ENCODE peak calls at places on chromosomes 7 and 10, in five cellular contexts. K is breast epithelium, Z is A549, M is adrenal gland, C is ovary. T is an unnamed sample.

GRCh38 chr7:16091951-16092350 is 329.4 kb downstream of the CRPPA start:
- DNase-seq in C (no peak), Z (no peak), K (no peak), M (no peak), T (no peak)

GRCh38 chr7:104225441-104225840 is 17.6 kb upstream of the ORC5 start:
- DNase-seq in C (no peak), Z (no peak), M (no peak), K (no peak), T (no peak)

GRCh38 chr10:89390875-89391576 is 1.4 kb upstream of the IFIT1 start:
- DNase-seq in C (no peak), Z (no peak), K (no peak), M (no peak), T (no peak)

GRCh38 chr7:66236713-66237303 is 31.7 kb downstream of the TPST1 start:
- DNase-seq in K (no peak), M (no peak), C (no peak), Z (no peak), T (no peak)

GRCh38 chr7:72183835-72184234 is 228.3 kb downstream of the CALN1 start:
- DNase-seq in M (peak), Z (no peak), C (no peak), K (no peak), T (no peak)

GRCh38 chr7:57769958-57770357 is 320.0 kb downstream of the ZNF716 start:
- DNase-seq in C (no peak), Z (no peak), M (no peak), K (no peak), T (no peak)

GRCh38 chr10:37226524-37226923 is 101.1 kb downstream of the ANKRD30A start:
- DNase-seq in M (no peak), K (no peak), Z (no peak), C (no peak), T (no peak)

GRCh38 chr7:69790915-69791473 is 192.7 kb downstream of the AUTS2 start:
- DNase-seq in C (no peak), Z (no peak), M (no peak), K (no peak), T (no peak)

GRCh38 chr7:25009271-25009670 is 29.3 kb upstream of the OSBPL3 start:
- DNase-seq in M (peak), K (no peak), Z (no peak), C (no peak), T (no peak)

GRCh38 chr7:158377800-158378623 is 209.6 kb downstream of the PTPRN2 start:
- DNase-seq in M (no peak), C (no peak), Z (no peak), K (no peak), T (no peak)

GRCh38 chr10:44576715-44577191 is 191.9 kb upstream of the CXCL12 start:
- DNase-seq in M (no peak), K (peak), Z (no peak), C (no peak), T (no peak)

GRCh38 chr7:108244110-108244509 is 113.9 kb upstream of the LAMB4 start:
- DNase-seq in K (no peak), Z (no peak), C (no peak), M (no peak), T (no peak)

GRCh38 chr10:78963074-78964034 is 105.4 kb upstream of the ZMIZ1 start:
- DNase-seq in K (no peak), C (no peak), M (no peak), Z (no peak), T (peak)

GRCh38 chr7:18873674-18874341 is 243.6 kb downstream of the TWIST1 start:
- DNase-seq in M (peak), Z (no peak), C (no peak), K (no peak), T (no peak)

GRCh38 chr7:29798422-29798821 is 7.9 kb upstream of the WIPF3 start:
- DNase-seq in K (no peak), C (no peak), Z (no peak), M (peak), T (no peak)
- TF ChIP-seq POLR2A in K (no peak), C (no peak), Z (no peak), M (no peak), T (no peak)

GRCh38 chr10:114626841-114627240 is 31.2 kb downstream of the ABLIM1 start:
- DNase-seq in Z (no peak), M (no peak), C (no peak), K (peak), T (no peak)

GRCh38 chr10:114623661-114624294 is 34.3 kb downstream of the ABLIM1 start:
- DNase-seq in Z (peak), K (peak), M (peak), C (no peak), T (no peak)

GRCh38 chr10:114623155-114623554 is 34.9 kb downstream of the ABLIM1 start:
- DNase-seq in K (no peak), C (no peak), Z (no peak), M (no peak), T (no peak)

GRCh38 chr10:114624941-114625780 is 32.9 kb downstream of the ABLIM1 start:
- DNase-seq in C (no peak), M (no peak), Z (no peak), K (no peak), T (no peak)

GRCh38 chr10:114624422-114624821 is 33.7 kb downstream of the ABLIM1 start:
- DNase-seq in K (no peak), Z (no peak), C (no peak), M (no peak), T (no peak)
- H3K27ac ChIP-seq in K (peak), Z (peak), C (no peak), M (peak), T (peak)

GRCh38 chr10:91705948-91706670 is 73.2 kb upstream of the PPP1R3C start:
- DNase-seq in M (no peak), C (no peak), Z (no peak), K (no peak), T (no peak)
- H3K4me3 ChIP-seq in M (no peak), C (no peak), Z (no peak), K (no peak), T (no peak)

DNA sequence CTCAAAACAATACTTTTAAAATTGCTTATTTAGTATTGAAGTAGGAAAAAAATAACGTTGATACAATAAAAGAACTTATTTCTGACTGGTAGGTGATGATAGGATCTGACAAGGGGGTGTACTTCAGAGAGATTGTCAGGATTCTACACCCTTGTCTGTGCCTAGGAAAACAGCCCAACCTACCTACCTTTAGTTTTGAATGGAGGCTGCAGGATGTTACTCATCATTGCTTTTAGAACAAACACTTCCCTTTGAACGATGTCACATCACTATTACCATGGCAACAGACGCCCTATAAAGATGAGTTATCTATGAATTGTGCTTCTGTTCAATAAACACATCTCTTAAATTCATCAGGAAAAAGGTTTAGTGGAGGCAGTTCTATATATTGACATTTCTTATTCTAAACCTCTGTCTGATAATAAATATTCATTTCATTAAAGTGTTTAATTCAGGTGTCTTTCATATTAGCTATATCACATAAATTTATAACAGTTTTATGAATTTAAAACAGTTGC is 362.4 kb downstream of the CNTNAP2 start:
- DNase-seq in K (no peak), M (no peak), Z (no peak), C (no peak), T (no peak)
- TF ChIP-seq POLR2A in K (no peak), M (no peak), Z (no peak), C (no peak), T (no peak)

GRCh38 chr10:86753638-86754434 is 2.6 kb upstream of the BMPR1A start:
- DNase-seq in C (no peak), M (no peak), K (no peak), Z (no peak), T (peak)
- H3K27ac ChIP-seq in C (no peak), M (no peak), K (no peak), Z (no peak), T (peak)

GRCh38 chr10:93199221-93199681 is 125.6 kb downstream of the CYP26A1 start:
- DNase-seq in M (peak), Z (no peak), K (peak), C (peak), T (peak)
- H3K4me3 ChIP-seq in M (no peak), Z (peak), K (peak), C (peak), T (peak)

GRCh38 chr7:2844153-2845077 is at the start of gene GNA12:
- DNase-seq in K (peak), M (peak), Z (peak), C (peak), T (peak)
- TF ChIP-seq POLR2A in K (no peak), M (peak), Z (peak), C (no peak), T (peak)

GRCh38 chr10:21208666-21209316 is 311.7 kb upstream of the NEBL start:
- DNase-seq in Z (no peak), K (no peak), C (no peak), M (no peak), T (no peak)

GRCh38 chr10:21209495-21209894 is 312.4 kb upstream of the NEBL start:
- DNase-seq in C (no peak), Z (no peak), K (no peak), M (no peak), T (no peak)

GRCh38 chr10:21212275-21212674 is 313.2 kb downstream of the SKIDA1 start:
- DNase-seq in M (no peak), C (no peak), Z (no peak), K (no peak), T (no peak)

GRCh38 chr10:21205328-21205727 is 308.2 kb upstream of the NEBL start:
- DNase-seq in K (no peak), Z (no peak), C (no peak), M (no peak), T (no peak)

DNA sequence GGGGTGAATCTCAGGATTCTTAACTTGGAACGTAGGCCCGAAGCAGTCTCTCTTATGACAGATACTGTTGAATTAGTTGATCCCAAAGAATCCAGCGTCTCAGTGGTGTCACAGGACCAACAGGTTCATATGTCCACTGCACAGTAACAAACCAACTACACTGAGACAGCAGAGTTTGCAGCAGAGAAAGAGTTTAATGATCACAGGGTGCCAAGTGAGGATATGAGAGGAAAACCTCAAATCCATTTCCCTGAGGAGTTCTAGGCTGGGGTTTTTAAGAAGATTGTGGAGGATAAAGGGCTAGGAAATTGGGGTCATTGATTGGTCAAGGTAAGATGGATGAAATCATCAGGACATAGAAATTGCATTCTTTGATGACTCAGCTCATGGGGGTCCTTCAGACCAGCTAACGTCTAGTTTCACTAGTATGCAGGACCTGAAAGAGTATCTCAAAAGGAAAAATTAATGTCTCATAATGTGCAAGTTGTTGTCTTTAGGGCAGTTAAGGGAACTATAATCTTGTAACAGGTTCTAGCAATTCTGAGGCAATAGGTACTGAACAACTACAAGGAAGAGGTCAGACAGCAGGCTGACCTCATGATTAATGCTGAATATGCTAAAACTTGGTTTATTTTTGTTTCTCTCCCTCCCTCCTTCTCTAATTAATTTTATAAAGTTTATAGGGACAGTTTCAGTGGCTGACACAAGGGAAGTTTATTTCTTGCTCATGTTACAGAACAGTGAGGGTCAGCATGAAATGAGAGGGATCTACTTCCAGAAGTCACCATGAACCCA is 310.9 kb upstream of the NEBL start:
- DNase-seq in Z (no peak), K (no peak), C (no peak), M (no peak), T (no peak)
- H3K27ac ChIP-seq in Z (no peak), K (no peak), C (no peak), M (no peak), T (no peak)

GRCh38 chr10:119029613-119030420 is at the start of gene NANOS1:
- DNase-seq in C (no peak), K (no peak), M (no peak), Z (peak), T (no peak)

GRCh38 chr10:119030421-119031250 is 1.1 kb downstream of the NANOS1 start:
- DNase-seq in K (no peak), M (peak), Z (no peak), C (peak), T (peak)

GRCh38 chr10:119026301-119027110 is 3.0 kb upstream of the NANOS1 start:
- DNase-seq in C (no peak), M (no peak), Z (no peak), K (no peak), T (no peak)

GRCh38 chr10:119028900-119029612 is 458 bp upstream of the NANOS1 start:
- DNase-seq in K (peak), C (peak), M (peak), Z (peak), T (peak)

DNA sequence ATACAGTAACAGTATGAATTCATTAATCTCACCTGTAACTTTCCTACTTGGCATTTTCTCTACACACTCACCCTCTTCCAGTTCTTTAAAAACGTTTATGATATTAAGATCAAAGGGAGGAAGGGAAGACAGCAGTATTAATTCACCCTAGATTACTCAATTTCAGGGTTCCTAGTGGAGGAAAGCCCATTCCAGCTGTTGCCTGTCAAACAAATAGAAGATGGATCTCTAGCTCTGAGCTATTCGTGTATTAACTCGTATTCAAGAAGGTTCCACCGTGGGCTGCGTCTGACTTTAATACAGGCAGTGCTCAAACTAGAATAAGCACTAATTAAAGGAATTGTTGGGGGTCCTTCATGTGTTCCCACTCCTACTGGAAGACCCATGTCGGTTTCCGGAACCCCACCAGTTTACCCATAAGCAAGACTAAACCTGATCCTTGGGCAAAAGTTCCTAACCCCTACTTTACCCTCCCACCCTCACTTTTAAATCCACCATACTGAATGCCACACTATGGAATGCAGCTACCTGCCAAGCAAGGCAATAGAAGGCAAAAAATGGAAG is 2.1 kb downstream of the NANOS1 start:
- DNase-seq in Z (no peak), C (no peak), M (no peak), K (no peak), T (no peak)
- H3K4me3 ChIP-seq in Z (peak), C (no peak), M (no peak), K (no peak), T (peak)

DNA sequence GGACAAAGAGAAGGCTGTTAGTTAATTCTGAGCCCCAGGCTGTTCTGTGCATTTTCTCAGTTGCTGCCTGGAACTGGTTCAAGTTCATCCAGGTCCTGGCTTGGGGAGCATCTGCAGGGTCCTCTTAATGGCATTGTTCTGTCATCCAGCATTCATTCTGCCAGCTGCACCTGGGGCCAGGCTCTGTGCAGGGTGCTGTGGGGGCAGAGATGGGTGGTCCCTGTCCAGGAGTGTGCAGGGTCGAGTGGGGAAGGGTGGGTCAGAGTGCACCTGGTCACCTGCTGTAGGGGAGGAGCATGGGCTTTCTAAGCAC is 53.9 kb upstream of the NPTX2 start:
- DNase-seq in C (no peak), K (no peak), Z (no peak), M (no peak), T (no peak)
- TF ChIP-seq POLR2A in C (no peak), K (no peak), Z (no peak), M (no peak), T (no peak)

T was measured in heart left ventricle.